ENCODE peak calls at places on chromosomes 6 and 20, in five cellular contexts. I is ovary, U is stomach, B is MM.1S, N is Peyer's patch. S is an unnamed sample.

GRCh38 chr6:116047173-116047933 is 13.3 kb downstream of the FRK start:
- DNase-seq in U (no peak), N (no peak), B (no peak), I (no peak), S (no peak)

GRCh38 chr6:31180500-31180899 is 10.0 kb upstream of the POU5F1 start:
- DNase-seq in B (peak; percentile 89), N (no peak), U (no peak), I (peak; percentile 82), S (peak; percentile 77)

GRCh38 chr20:36950432-36951197 is 893 bp downstream of the SAMHD1 start:
- DNase-seq in U (peak; percentile 28), B (peak; percentile 31), I (no peak), N (no peak), S (peak; percentile 63)

GRCh38 chr6:129102741-129103140 is 219.8 kb downstream of the LAMA2 start:
- DNase-seq in B (no peak), U (no peak), I (peak; percentile 25), N (no peak), S (no peak)

GRCh38 chr6:21634582-21634981 is 41.0 kb downstream of the SOX4 start:
- DNase-seq in N (no peak), B (no peak), I (no peak), U (no peak), S (no peak)

GRCh38 chr20:208937-209566 is 18.0 kb upstream of the DEFB129 start:
- DNase-seq in N (no peak), I (no peak), U (no peak), B (peak; percentile 55), S (no peak)

GRCh38 chr6:163133017-163133416 is 281.5 kb upstream of the QKI start:
- DNase-seq in N (no peak), I (no peak), U (no peak), B (no peak), S (no peak)

GRCh38 chr6:155014715-155015300 is 19.7 kb downstream of the TIAM2 start:
- DNase-seq in I (no peak), B (no peak), N (no peak), U (no peak), S (no peak)

GRCh38 chr20:45051497-45052060 is 49.3 kb downstream of the KCNS1 start:
- DNase-seq in U (no peak), B (peak; percentile 65), N (no peak), I (no peak), S (no peak)

GRCh38 chr6:117810269-117810668 is 96.8 kb upstream of the SLC35F1 start:
- DNase-seq in U (no peak), I (no peak), B (no peak), N (no peak), S (no peak)

GRCh38 chr6:88619951-88620350 is 343.5 kb downstream of the RNGTT start:
- DNase-seq in B (no peak), U (no peak), I (no peak), N (no peak), S (no peak)

GRCh38 chr20:3802524-3803239 is 6.6 kb downstream of the CDC25B start:
- DNase-seq in N (no peak), U (no peak), I (no peak), B (no peak), S (no peak)

GRCh38 chr6:56580271-56580670 is 62.4 kb downstream of the DST start:
- DNase-seq in N (no peak), U (no peak), I (no peak), B (no peak), S (no peak)

GRCh38 chr6:14502551-14502950 is 385.0 kb downstream of the CD83 start:
- DNase-seq in N (peak; percentile 72), B (no peak), I (no peak), U (no peak), S (no peak)

GRCh38 chr6:108555399-108556052 is 5.2 kb upstream of the FOXO3 start:
- DNase-seq in I (no peak), U (no peak), B (no peak), N (no peak), S (no peak)

GRCh38 chr6:38113810-38114577 is 294.5 kb downstream of the ZFAND3 start:
- DNase-seq in I (no peak), N (no peak), U (no peak), B (no peak), S (no peak)

GRCh38 chr20:23938118-23938438 is 50.5 kb downstream of the GGTLC1 start:
- DNase-seq in N (no peak), U (no peak), I (no peak), B (no peak), S (no peak)

GRCh38 chr20:45036044-45036755 is 64.7 kb downstream of the KCNS1 start:
- DNase-seq in N (no peak), I (no peak), B (no peak), U (no peak), S (no peak)

GRCh38 chr20:48877299-48877698 is 44.2 kb upstream of the ARFGEF2 start:
- DNase-seq in U (no peak), I (no peak), B (no peak), N (no peak), S (no peak)

GRCh38 chr20:43691928-43692524 is 25.1 kb downstream of the MYBL2 start:
- DNase-seq in I (no peak), N (peak; percentile 77), B (peak; percentile 65), U (peak; percentile 58), S (peak; percentile 31)

GRCh38 chr20:24782801-24783630 is 166.1 kb upstream of the CST7 start:
- DNase-seq in U (no peak), B (no peak), I (no peak), N (peak; percentile 33), S (no peak)

GRCh38 chr6:34468378-34468892 is 2.6 kb downstream of the PACSIN1 start:
- DNase-seq in N (no peak), B (peak; percentile 21), I (no peak), U (no peak), S (no peak)

GRCh38 chr20:38094373-38094775 is 60.8 kb downstream of the RPRD1B start:
- DNase-seq in B (peak; percentile 12), U (peak; percentile 36), N (no peak), I (no peak), S (peak; percentile 15)

GRCh38 chr20:661474-662288 is 8.7 kb upstream of the SRXN1 start:
- DNase-seq in N (no peak), U (no peak), B (no peak), I (no peak), S (no peak)

GRCh38 chr20:59342017-59342957 is 41.9 kb downstream of the EDN3 start:
- DNase-seq in I (no peak), N (no peak), B (no peak), U (no peak), S (no peak)

DNA sequence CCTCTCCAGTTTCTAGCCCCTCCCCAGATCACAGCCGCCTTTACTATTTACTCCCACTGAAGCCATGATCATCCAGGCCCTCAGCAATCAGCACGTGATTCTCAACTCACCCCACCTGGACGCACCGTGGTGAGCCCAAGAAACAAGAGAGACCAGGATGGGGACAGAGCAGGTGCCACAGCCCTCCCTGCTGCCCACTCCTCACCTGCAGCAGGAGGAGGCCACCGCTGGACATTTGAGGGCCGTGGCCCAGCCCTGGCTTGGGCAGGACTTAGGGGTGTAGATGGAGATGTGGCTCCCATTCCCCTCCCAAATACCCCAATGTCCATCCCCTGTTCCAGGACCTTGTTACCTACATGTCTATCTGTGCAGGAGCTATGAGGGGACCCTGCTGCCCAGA is 20.3 kb downstream of the HLA-F start:
- DNase-seq in B (no peak), N (no peak), U (no peak), I (no peak), S (no peak)
- H3K9me3 ChIP-seq in B (no peaks in the 10 kb centered on the region), N (no peaks in the 10 kb centered on the region), U (no peaks in the 10 kb centered on the region), I (no peaks in the 10 kb centered on the region), S (no peaks in the 10 kb centered on the region)

GRCh38 chr6:95478941-95479340 is 98.4 kb upstream of the MANEA start:
- DNase-seq in B (no peak), N (no peak), U (no peak), I (no peak), S (no peak)
- H3K9me3 ChIP-seq in B (no peaks in the 10 kb centered on the region), N (no peaks in the 10 kb centered on the region), U (no peaks in the 10 kb centered on the region), I (no peaks in the 10 kb centered on the region), S (no peaks in the 10 kb centered on the region)

GRCh38 chr6:169387809-169388383 is 134.2 kb upstream of the THBS2 start:
- DNase-seq in N (no peak), U (no peak), I (no peak), B (no peak), S (no peak)

GRCh38 chr6:169393753-169394152 is 140.1 kb upstream of the THBS2 start:
- DNase-seq in N (no peak), U (no peak), B (no peak), I (no peak), S (no peak)

GRCh38 chr6:169388767-169389166 is 135.1 kb upstream of the THBS2 start:
- DNase-seq in B (no peak), N (no peak), U (no peak), I (no peak), S (no peak)

GRCh38 chr6:169395080-169395805 is 141.6 kb upstream of the THBS2 start:
- DNase-seq in N (no peak), U (no peak), I (no peak), B (no peak), S (no peak)

DNA sequence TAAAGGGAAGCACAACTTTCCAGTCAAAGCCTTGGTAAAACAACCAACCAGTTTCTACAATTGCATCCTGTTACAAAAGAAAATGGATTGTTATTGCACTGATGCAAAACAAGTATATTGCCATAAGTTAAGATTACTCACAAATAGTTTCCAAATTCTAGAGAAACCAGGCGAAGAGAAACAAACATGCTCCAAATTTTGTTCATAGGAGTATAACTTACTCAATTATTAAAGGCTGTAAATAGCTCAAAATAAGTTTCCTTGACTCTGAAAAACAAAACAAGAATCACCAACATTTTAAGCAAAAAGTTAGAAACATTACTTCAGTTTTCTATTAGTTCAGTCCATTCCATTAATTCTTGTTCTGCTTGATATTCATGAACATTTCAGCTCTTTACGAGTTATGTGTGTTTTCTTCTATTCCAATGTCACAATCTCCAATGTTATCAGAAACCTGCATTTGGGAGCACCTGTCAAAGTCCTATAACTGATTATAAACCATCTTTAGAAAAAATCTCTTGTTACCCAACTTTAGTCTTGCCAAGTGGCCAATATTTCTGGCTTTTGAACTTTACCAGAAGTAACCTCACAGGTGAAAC is 137.9 kb upstream of the THBS2 start:
- DNase-seq in U (no peak), I (no peak), N (no peak), B (peak; percentile 34), S (no peak)
- H3K9me3 ChIP-seq in U (peaks cover 15% of the 10 kb centered on the region), I (no peaks in the 10 kb centered on the region), N (no peaks in the 10 kb centered on the region), B (no peaks in the 10 kb centered on the region), S (no peaks in the 10 kb centered on the region)

GRCh38 chr20:50559149-50559548 is 49.0 kb downstream of the PTPN1 start:
- DNase-seq in N (no peak), I (no peak), U (no peak), B (no peak), S (no peak)
- H3K9me3 ChIP-seq in N (no peaks in the 10 kb centered on the region), I (no peaks in the 10 kb centered on the region), U (no peaks in the 10 kb centered on the region), B (no peaks in the 10 kb centered on the region), S (no peaks in the 10 kb centered on the region)

GRCh38 chr6:27451660-27452390 is 21.1 kb downstream of the ZNF184 start:
- DNase-seq in U (no peak), N (no peak), B (no peak), I (no peak), S (no peak)

GRCh38 chr6:27448456-27448855 is 24.4 kb downstream of the ZNF184 start:
- DNase-seq in I (no peak), U (no peak), N (no peak), B (no peak), S (no peak)

GRCh38 chr6:27452496-27452897 is 20.4 kb downstream of the ZNF184 start:
- DNase-seq in U (no peak), N (no peak), B (no peak), I (no peak), S (no peak)
- H3K9me3 ChIP-seq in U (peaks cover 100% of the 10 kb centered on the region), N (peaks cover 81% of the 10 kb centered on the region), B (peaks cover 5% of the 10 kb centered on the region), I (peaks cover 36% of the 10 kb centered on the region), S (peaks cover 82% of the 10 kb centered on the region)

GRCh38 chr6:167494698-167495435 is 170.0 kb downstream of the TTLL2 start:
- DNase-seq in B (no peak), N (no peak), U (no peak), I (no peak), S (no peak)
- H3K9me3 ChIP-seq in B (no peaks in the 10 kb centered on the region), N (no peaks in the 10 kb centered on the region), U (no peaks in the 10 kb centered on the region), I (no peaks in the 10 kb centered on the region), S (no peaks in the 10 kb centered on the region)

S was measured in CD8-positive, alpha-beta memory T cell.